ENCODE peak calls at places on chromosomes 7 and 10, in ten cellular contexts. L is effector memory CD4-positive, alpha-beta T cell; I is tibial nerve; U is spleen; D is breast epithelium; H is astrocyte; E is fibroblast of lung; T is A549; G is CD8-positive, alpha-beta T cell; Q is neural progenitor cell. F is an unnamed sample.

GRCh38 chr10:52621635-52622079 is 150.9 kb downstream of the MBL2 start:
- DNase-seq in G (no peak), E (no peak), I (no peak), T (no peak), Q (no peak), H (no peak), D (no peak), L (no peak), U (no peak), F (no peak)

GRCh38 chr10:34124522-34125035 is 690.5 kb downstream of the PARD3 start:
- DNase-seq in G (no peak), Q (no peak), I (no peak), E (peak; percentile 75), T (peak; percentile 44), L (no peak), D (peak; percentile 31), H (peak; percentile 64), U (no peak), F (no peak)

GRCh38 chr10:74058071-74058470 is 60.2 kb downstream of the VCL start:
- DNase-seq in G (no peak), H (no peak), I (no peak), D (no peak), E (no peak), Q (no peak), U (no peak), T (no peak), L (no peak), F (no peak)

GRCh38 chr10:119650062-119650461 is 1.1 kb upstream of the BAG3 start:
- DNase-seq in I (no peak), T (no peak), G (no peak), D (no peak), Q (no peak), H (no peak), L (no peak), E (no peak), U (no peak), F (no peak)

GRCh38 chr7:27112960-27113949 is 10.8 kb upstream of the HOXA2 start:
- DNase-seq in L (no peak), H (peak; percentile 92), D (peak; percentile 23), I (no peak), Q (peak; percentile 68), T (peak; percentile 56), U (no peak), G (peak; percentile 13), E (peak; percentile 94), F (no peak)

GRCh38 chr10:30813872-30814471 is 184.4 kb upstream of the LYZL2 start:
- DNase-seq in H (peak; percentile 95), Q (no peak), L (no peak), I (no peak), D (no peak), T (no peak), G (no peak), E (peak; percentile 97), U (no peak), F (no peak)

GRCh38 chr10:24446739-24447138 is 237.8 kb downstream of the KIAA1217 start:
- DNase-seq in U (no peak), L (no peak), E (peak; percentile 98), D (no peak), H (peak; percentile 98), I (no peak), G (no peak), Q (no peak), T (no peak), F (no peak)

GRCh38 chr7:138460176-138460648 is at the start of gene TRIM24:
- DNase-seq in U (peak; percentile 99), D (no peak), Q (no peak), E (peak; percentile 96), T (peak; percentile 95), L (peak; percentile 96), I (peak; percentile 94), H (peak; percentile 91), G (no peak), F (peak; percentile 98)

GRCh38 chr10:43229208-43230061 is 37.4 kb downstream of the RASGEF1A start:
- DNase-seq in U (peak; percentile 88), G (peak; percentile 77), D (no peak), T (peak; percentile 55), I (no peak), E (no peak), L (no peak), H (no peak), Q (peak; percentile 76), F (peak; percentile 73)

GRCh38 chr10:4635394-4635793 is 190.6 kb upstream of the AKR1E2 start:
- DNase-seq in E (no peak), L (no peak), T (no peak), Q (no peak), H (no peak), D (no peak), U (no peak), G (no peak), I (no peak), F (no peak)

GRCh38 chr10:127600479-127600878 is 51.4 kb downstream of the NPS start:
- DNase-seq in G (no peak), U (no peak), H (no peak), D (no peak), I (no peak), E (no peak), Q (peak; percentile 78), T (no peak), L (no peak), F (no peak)

GRCh38 chr10:48366261-48366660 is 59.8 kb downstream of the MAPK8 start:
- DNase-seq in U (no peak), I (no peak), E (no peak), T (no peak), D (no peak), Q (no peak), G (no peak), H (no peak), L (no peak), F (no peak)

GRCh38 chr7:46089281-46089680 is 168.2 kb upstream of the IGFBP3 start:
- DNase-seq in G (no peak), I (no peak), H (peak; percentile 45), E (peak; percentile 54), D (no peak), L (no peak), U (no peak), T (no peak), Q (no peak), F (no peak)

GRCh38 chr7:96921771-96922170 is 83.6 kb upstream of the DLX6 start:
- DNase-seq in D (no peak), Q (no peak), L (no peak), H (no peak), E (no peak), U (no peak), T (no peak), I (no peak), G (no peak), F (no peak)

GRCh38 chr10:114256041-114256765 is 17.1 kb downstream of the VWA2 start:
- DNase-seq in H (no peak), D (no peak), U (no peak), I (no peak), Q (no peak), G (no peak), L (no peak), E (no peak), T (no peak), F (no peak)
- H3K4me1 ChIP-seq in H (peaks cover 16% of the 10 kb centered on the region), D (no peaks in the 10 kb centered on the region), U (no peaks in the 10 kb centered on the region), I (no peaks in the 10 kb centered on the region), Q (no peaks in the 10 kb centered on the region), G (no peaks in the 10 kb centered on the region), L (no peaks in the 10 kb centered on the region), E (peaks cover 14% of the 10 kb centered on the region), T (no peaks in the 10 kb centered on the region), F (peaks cover 23% of the 10 kb centered on the region)

DNA sequence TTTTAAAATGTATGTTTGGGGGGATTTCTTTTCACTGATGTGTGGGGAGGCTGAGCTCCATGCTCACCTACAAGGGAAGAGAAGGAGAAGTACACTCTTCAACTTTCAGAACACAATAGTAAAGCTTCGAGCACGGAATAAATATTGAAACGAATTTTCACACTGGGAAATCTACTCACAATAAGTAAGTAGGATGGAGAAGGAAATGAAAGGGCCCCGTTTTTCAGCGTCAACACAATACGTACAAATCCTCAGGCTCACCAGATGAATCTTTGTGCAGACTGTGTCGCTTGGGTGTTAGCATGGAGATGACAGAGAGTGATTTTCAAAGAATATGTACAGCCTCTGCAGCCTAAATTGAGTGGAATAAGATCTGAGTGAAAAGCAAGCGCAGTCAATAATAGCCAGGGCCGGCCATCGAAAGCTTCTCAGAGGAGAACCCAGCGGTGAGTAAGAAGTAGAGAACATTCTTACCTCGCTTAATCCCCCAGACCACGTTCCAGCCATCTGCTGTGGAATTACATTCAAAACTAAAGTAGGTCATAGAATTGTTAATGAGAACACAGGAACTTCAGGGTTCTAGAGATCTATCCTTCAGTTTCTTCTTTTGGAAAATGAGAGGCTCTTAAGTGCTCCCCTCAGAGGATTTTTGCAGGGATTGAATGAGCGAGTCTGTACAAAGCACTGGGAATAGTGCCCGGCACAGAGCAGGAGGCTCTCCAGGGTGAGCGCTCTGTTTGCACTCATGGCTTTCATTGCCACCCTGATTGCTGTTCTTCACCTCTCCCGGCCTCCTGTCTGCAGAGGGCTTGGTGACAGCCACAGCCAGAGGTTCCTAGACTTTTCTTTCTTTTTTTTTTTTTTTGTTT is 292.8 kb downstream of the SFMBT2 start:
- DNase-seq in E (peak; percentile 0), I (no peak), L (no peak), H (no peak), T (no peak), U (no peak), D (no peak), Q (peak; percentile 5), G (no peak), F (no peak)
- H3K27ac ChIP-seq in E (no peak overlapping the region), I (no peak overlapping the region), L (no peak overlapping the region), H (no peak overlapping the region), T (no peak overlapping the region), U (no peak overlapping the region), D (no peak overlapping the region), Q (no peak overlapping the region), G (no peak overlapping the region), F (no peak overlapping the region)

GRCh38 chr7:131002600-131002999 is 268.6 kb upstream of the KLF14 start:
- DNase-seq in Q (no peak), D (no peak), G (no peak), U (no peak), L (no peak), T (no peak), I (no peak), H (no peak), E (no peak), F (no peak)
- H3K4me1 ChIP-seq in Q (peaks cover 4% of the 10 kb centered on the region), D (peaks cover 28% of the 10 kb centered on the region), G (peaks cover 48% of the 10 kb centered on the region), U (peaks cover 34% of the 10 kb centered on the region), L (peaks cover 32% of the 10 kb centered on the region), T (peaks cover 37% of the 10 kb centered on the region), I (peaks cover 33% of the 10 kb centered on the region), H (peaks cover 13% of the 10 kb centered on the region), E (peaks cover 9% of the 10 kb centered on the region), F (peaks cover 32% of the 10 kb centered on the region)

DNA sequence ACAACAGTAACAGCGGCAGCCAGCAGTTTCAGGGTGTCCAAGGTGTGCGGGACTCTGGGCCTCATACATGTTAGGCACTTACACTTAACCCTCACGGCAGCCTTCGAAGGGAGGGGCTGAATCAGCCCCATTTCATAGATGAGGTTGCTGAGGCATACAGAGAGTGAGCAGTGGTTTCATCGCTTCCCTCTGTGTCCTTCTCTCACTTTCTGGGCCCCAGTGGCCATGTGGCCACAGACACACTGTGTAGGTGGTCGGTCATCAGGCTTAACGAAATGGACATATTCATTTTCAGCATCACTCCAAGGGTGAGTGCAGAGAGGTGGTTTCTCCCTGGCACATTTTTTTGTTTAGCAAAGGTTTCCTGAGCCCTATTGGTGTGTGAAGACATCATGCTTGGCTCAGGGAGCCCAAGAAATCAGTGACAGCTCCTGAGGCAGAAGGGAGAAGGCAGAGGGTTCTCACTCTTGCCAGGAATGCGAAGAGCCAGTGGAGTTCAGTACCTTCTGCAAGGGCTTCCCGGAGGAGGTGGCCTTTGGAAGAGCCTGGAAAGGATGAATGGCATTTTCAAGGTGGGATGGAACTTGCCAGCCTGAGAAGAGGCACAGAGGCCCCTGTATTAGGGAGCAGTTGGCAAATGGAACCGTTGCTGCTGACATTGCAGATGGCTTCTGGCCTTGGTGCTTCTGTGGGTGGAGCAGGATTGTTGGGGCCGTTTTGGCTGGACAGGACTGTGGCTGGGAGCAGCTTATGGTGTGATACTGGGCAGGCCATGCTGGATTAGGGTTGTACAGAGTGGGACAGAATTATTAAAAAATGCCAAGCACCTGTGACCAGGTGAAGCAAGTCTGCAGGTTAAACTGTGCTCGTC is 61.7 kb upstream of the PPIF start:
- DNase-seq in D (no peak), Q (no peak), G (no peak), L (no peak), H (no peak), T (no peak), I (no peak), U (no peak), E (no peak), F (no peak)
- H3K27ac ChIP-seq in D (peak overlapping the region; percentile 54), Q (no peak overlapping the region), G (peak overlapping the region; percentile 16), L (peak overlapping the region; percentile 24), H (peak overlapping the region; percentile 32), T (no peak overlapping the region), I (peak overlapping the region; percentile 65), U (peak overlapping the region; percentile 90), E (no peak overlapping the region), F (peak overlapping the region; percentile 84)

F was measured in upper lobe of right lung.